ENCODE peak calls at places on chromosomes 12 and 14, in ten cellular contexts. E is neural progenitor cell, J is left lung, Y is ovary, A is upper lobe of left lung, M is psoas muscle, V is A549, O is hepatocyte, R is uterus, K is cardiac muscle cell. F is an unnamed sample.

GRCh38 chr12:62210422-62210821 is 49.8 kb upstream of the USP15 start:
- DNase-seq in E (peak), J (peak), Y (peak), A (no peak), M (peak), V (peak), O (peak), R (no peak), K (peak), F (peak)

GRCh38 chr12:50749459-50749882 is 14.4 kb upstream of the ATF1 start:
- DNase-seq in E (no peak), J (no peak), Y (no peak), A (no peak), M (no peak), V (no peak), O (no peak), R (no peak), K (no peak), F (no peak)

GRCh38 chr12:91381309-91381804 is 198.7 kb upstream of the DCN start:
- DNase-seq in E (peak), J (no peak), Y (peak), A (no peak), M (no peak), V (no peak), O (peak), R (peak), K (peak), F (peak)

GRCh38 chr14:23547924-23548323 is 3.6 kb downstream of the ZFHX2 start:
- DNase-seq in E (no peak), J (no peak), Y (no peak), A (no peak), M (no peak), V (no peak), O (no peak), R (no peak), K (no peak), F (no peak)

GRCh38 chr14:90105756-90106155 is 44.0 kb downstream of the KCNK13 start:
- DNase-seq in E (no peak), J (no peak), Y (peak), A (no peak), M (no peak), V (no peak), O (no peak), R (no peak), K (peak), F (peak)

GRCh38 chr14:41663478-41663845 is 56.8 kb downstream of the LRFN5 start:
- DNase-seq in E (no peak), J (no peak), Y (no peak), A (no peak), M (no peak), V (no peak), O (no peak), R (no peak), K (peak), F (no peak)

GRCh38 chr12:130441771-130442760 is 104.4 kb downstream of the PIWIL1 start:
- DNase-seq in E (no peak), J (no peak), Y (no peak), A (peak), M (no peak), V (no peak), O (no peak), R (no peak), K (no peak), F (peak)

GRCh38 chr14:71113376-71113775 is 206.1 kb downstream of the PCNX1 start:
- DNase-seq in E (no peak), J (no peak), Y (no peak), A (no peak), M (no peak), V (no peak), O (no peak), R (no peak), K (peak), F (no peak)

GRCh38 chr14:94572637-94573303 is 8.5 kb upstream of the SERPINA5 start:
- DNase-seq in E (no peak), J (no peak), Y (no peak), A (no peak), M (no peak), V (no peak), O (no peak), R (no peak), K (no peak), F (no peak)

GRCh38 chr12:131044136-131044535 is 90.4 kb downstream of the ADGRD1 start:
- DNase-seq in E (no peak), J (peak), Y (no peak), A (peak), M (no peak), V (no peak), O (no peak), R (no peak), K (no peak), F (no peak)

GRCh38 chr12:121182222-121182896 is 27.6 kb upstream of the P2RX4 start:
- DNase-seq in E (no peak), J (no peak), Y (no peak), A (no peak), M (no peak), V (no peak), O (no peak), R (no peak), K (no peak), F (no peak)

GRCh38 chr12:31106101-31106803 is 32.6 kb downstream of the DDX11 start:
- DNase-seq in E (no peak), J (peak), Y (no peak), A (no peak), M (no peak), V (no peak), O (no peak), R (no peak), K (no peak), F (no peak)

GRCh38 chr14:77508249-77508648 is 9.6 kb upstream of the ISM2 start:
- DNase-seq in E (no peak), J (no peak), Y (no peak), A (no peak), M (no peak), V (no peak), O (no peak), R (no peak), K (peak), F (no peak)

GRCh38 chr12:92977326-92977725 is 48.2 kb upstream of the EEA1 start:
- DNase-seq in E (no peak), J (no peak), Y (no peak), A (no peak), M (no peak), V (no peak), O (no peak), R (no peak), K (peak), F (no peak)

GRCh38 chr12:50258167-50258551 is 25.2 kb downstream of the LIMA1 start:
- DNase-seq in E (no peak), J (no peak), Y (no peak), A (no peak), M (peak), V (no peak), O (no peak), R (no peak), K (no peak), F (peak)

GRCh38 chr14:49861581-49861922 is 9.0 kb upstream of the NEMF start:
- DNase-seq in E (peak), J (no peak), Y (peak), A (no peak), M (peak), V (peak), O (peak), R (peak), K (peak), F (no peak)

GRCh38 chr14:100875861-100876590 is 27.5 kb downstream of the RTL1 start:
- DNase-seq in E (no peak), J (peak), Y (peak), A (no peak), M (no peak), V (no peak), O (no peak), R (no peak), K (no peak), F (no peak)

GRCh38 chr12:109808876-109809646 is 24.1 kb downstream of the TRPV4 start:
- DNase-seq in E (no peak), J (no peak), Y (no peak), A (no peak), M (no peak), V (no peak), O (no peak), R (no peak), K (no peak), F (no peak)

GRCh38 chr12:94151577-94151976 is 3.2 kb downstream of the PLXNC1 start:
- DNase-seq in E (no peak), J (no peak), Y (no peak), A (no peak), M (no peak), V (no peak), O (peak), R (no peak), K (no peak), F (no peak)

GRCh38 chr12:93060666-93061413 is 131.7 kb upstream of the EEA1 start:
- DNase-seq in E (no peak), J (no peak), Y (peak), A (no peak), M (no peak), V (no peak), O (peak), R (peak), K (peak), F (no peak)

GRCh38 chr12:68067762-68068376 is 78.6 kb downstream of the IFNG-AS1 start:
- DNase-seq in E (no peak), J (no peak), Y (no peak), A (no peak), M (no peak), V (peak), O (no peak), R (no peak), K (peak), F (no peak)

DNA sequence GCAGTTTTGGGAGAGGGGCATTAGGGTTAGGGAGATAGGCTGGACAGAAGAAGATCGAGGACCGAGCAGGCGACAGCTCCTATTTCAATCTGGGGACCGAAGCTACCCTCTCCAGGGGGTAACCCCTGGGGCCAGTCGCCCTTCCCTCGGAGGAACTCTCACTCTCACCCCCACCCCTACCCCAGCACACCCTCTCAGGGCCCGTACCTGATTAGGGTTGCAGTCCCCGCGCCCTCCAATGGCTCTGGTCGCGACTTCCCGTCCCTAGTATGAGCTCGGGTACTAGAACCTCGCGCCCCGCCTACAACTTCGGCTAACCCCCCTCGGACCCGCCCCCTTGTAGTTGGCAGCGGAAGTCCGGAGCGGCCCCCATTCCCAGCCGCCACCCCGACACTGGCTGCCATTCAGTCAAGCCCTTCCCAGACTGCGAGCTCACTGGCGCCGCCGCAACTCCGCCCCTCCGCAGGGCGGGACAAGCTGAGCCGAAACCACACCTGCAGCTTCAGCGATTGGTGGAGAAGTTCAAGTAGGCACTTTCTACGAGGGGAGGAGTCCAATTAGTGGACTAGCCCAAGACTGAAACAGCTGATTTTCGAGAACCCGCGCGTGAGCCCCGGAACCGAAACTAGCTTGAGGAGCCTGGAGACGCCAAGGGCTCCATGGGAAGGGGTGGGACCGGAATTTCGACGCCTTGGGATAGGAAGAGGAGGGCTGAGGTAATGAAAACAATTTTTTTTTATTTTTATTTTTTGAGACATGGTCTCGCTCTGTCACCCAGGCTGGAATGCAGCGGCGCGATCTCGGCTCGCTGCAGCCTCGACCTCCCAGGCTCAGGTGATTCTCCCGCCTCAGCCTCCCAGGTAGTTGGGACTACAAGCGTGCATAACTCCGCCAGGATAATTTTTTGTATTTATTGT is at the start of gene STAT2:
- DNase-seq in E (peak), J (peak), Y (peak), A (peak), M (peak), V (peak), O (peak), R (peak), K (peak), F (peak)
- TF ChIP-seq CTCF in E (no peak), J (peak), Y (no peak), A (no peak), M (no peak), V (no peak), O (no peak), R (no peak), K (no peak), F (peak)

GRCh38 chr12:59304077-59304721 is 291.6 kb upstream of the SLC16A7 start:
- DNase-seq in E (no peak), J (no peak), Y (no peak), A (no peak), M (no peak), V (no peak), O (no peak), R (no peak), K (no peak), F (no peak)
- H3K27ac ChIP-seq in E (no peak), J (no peak), Y (no peak), A (no peak), M (no peak), V (no peak), O (no peak), R (no peak), K (no peak), F (no peak)

DNA sequence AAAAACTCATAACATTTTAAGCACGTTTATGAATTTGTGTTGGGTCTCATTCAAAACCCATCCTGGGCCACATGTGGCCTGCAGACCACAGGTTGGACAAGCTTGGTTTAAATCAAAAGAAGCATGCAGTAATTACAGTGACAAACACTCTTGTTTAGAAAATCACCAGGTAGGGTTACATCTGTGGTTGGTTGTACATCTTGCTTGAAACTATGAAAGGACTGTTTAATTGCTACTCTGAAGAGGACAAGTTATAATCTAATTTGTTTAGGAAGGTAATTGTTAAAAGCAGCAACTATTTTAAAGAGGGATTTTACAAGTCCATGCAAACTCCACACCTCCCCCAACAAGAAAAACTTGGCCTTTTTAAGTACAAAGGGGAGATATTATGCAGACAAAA is 4.0 kb downstream of the TRIP11 start:
- DNase-seq in E (no peak), J (no peak), Y (no peak), A (no peak), M (no peak), V (no peak), O (no peak), R (no peak), K (no peak), F (no peak)
- H3K4me3 ChIP-seq in E (no peak), J (no peak), Y (no peak), A (no peak), M (no peak), V (no peak), O (no peak), R (no peak), K (no peak), F (no peak)

DNA sequence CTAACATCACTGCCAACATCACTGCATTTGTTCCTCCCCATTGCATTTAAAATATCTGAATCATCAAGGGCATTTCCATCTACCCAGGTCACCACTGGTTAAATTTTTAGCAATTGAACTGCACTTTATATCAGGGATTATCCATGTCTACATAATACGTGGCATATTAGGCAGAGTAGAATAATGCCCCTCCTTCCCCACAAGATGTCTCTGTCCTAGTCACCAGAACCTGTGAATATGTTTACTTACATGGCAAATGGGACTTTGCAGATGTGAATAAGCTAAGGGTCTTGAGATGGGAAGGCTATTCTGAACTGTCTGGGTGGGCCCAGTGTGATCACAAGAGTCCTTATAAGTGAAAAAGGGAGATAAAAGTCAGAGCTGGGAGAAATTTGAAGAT is 181.7 kb upstream of the ARID2 start:
- DNase-seq in E (no peak), J (no peak), Y (no peak), A (no peak), M (no peak), V (no peak), O (no peak), R (no peak), K (peak), F (no peak)
- TF ChIP-seq CTCF in E (no peak), J (no peak), Y (no peak), A (no peak), M (no peak), V (no peak), O (no peak), R (no peak), K (peak), F (no peak)